ENCODE peak calls at places on chromosomes 16 and 17, in seven cellular contexts. V, N, I, O, J, F and T are unnamed samples.

GRCh38 chr16:11139624-11140375 is 116.2 kb downstream of the SOCS1 start:
- DNase-seq in V (peak; percentile 22), N (no peak), I (no peak), O (no peak), J (no peak), F (no peak), T (peak; percentile 47)

GRCh38 chr16:57045694-57046381 is 46.5 kb upstream of the CPNE2 start:
- DNase-seq in V (peak; percentile 35), N (peak; percentile 74), I (peak; percentile 23), O (peak; percentile 75), J (peak; percentile 87), F (peak; percentile 57), T (peak; percentile 11)

GRCh38 chr17:77115510-77115909 is 25.3 kb upstream of the SEC14L1 start:
- DNase-seq in V (no peak), N (no peak), I (no peak), O (peak; percentile 64), J (no peak), F (no peak), T (no peak)

GRCh38 chr17:45234641-45235040 is 13.0 kb downstream of the FMNL1 start:
- DNase-seq in V (no peak), N (no peak), I (peak; percentile 45), O (no peak), J (no peak), F (no peak), T (no peak)

GRCh38 chr17:64209356-64209941 is 53.6 kb downstream of the TEX2 start:
- DNase-seq in V (no peak), N (no peak), I (no peak), O (no peak), J (no peak), F (no peak), T (no peak)

GRCh38 chr17:45248132-45248936 is 13.6 kb downstream of the SPATA32 start:
- DNase-seq in V (peak; percentile 62), N (no peak), I (peak; percentile 83), O (no peak), J (no peak), F (peak; percentile 83), T (peak; percentile 43)

GRCh38 chr16:74740795-74741304 is 33.8 kb downstream of the FA2H start:
- DNase-seq in V (no peak), N (peak; percentile 56), I (peak; percentile 84), O (no peak), J (peak; percentile 31), F (peak; percentile 90), T (peak; percentile 83)

GRCh38 chr17:1769826-1770477 is 8.1 kb downstream of the SERPINF1 start:
- DNase-seq in V (no peak), N (no peak), I (peak; percentile 17), O (no peak), J (no peak), F (no peak), T (no peak)

GRCh38 chr17:37406635-37407455 is at the start of the genes ACACA and TADA2A:
- DNase-seq in V (peak; percentile 70), N (peak; percentile 97), I (peak; percentile 76), O (peak; percentile 86), J (peak; percentile 97), F (peak; percentile 85), T (peak; percentile 79)

GRCh38 chr17:44074911-44075285 is 4.4 kb downstream of the G6PC3 start:
- DNase-seq in V (no peak), N (no peak), I (no peak), O (no peak), J (no peak), F (no peak), T (no peak)

GRCh38 chr16:76201385-76201784 is 75.8 kb upstream of the CNTNAP4 start:
- DNase-seq in V (no peak), N (no peak), I (no peak), O (no peak), J (no peak), F (no peak), T (no peak)

GRCh38 chr17:37088459-37088858 is 139.7 kb downstream of the AATF start:
- DNase-seq in V (no peak), N (no peak), I (peak; percentile 14), O (peak; percentile 34), J (no peak), F (no peak), T (no peak)

GRCh38 chr17:10069301-10069700 is 129.1 kb downstream of the GAS7 start:
- DNase-seq in V (no peak), N (no peak), I (no peak), O (no peak), J (no peak), F (no peak), T (no peak)

GRCh38 chr17:39661044-39661406 is 4.1 kb upstream of the TCAP start:
- DNase-seq in V (no peak), N (no peak), I (no peak), O (no peak), J (no peak), F (no peak), T (no peak)

GRCh38 chr16:78096386-78096785 is 3.1 kb upstream of the WWOX start:
- DNase-seq in V (no peak), N (no peak), I (peak; percentile 55), O (no peak), J (no peak), F (no peak), T (no peak)

GRCh38 chr17:42249681-42250446 is 26.3 kb downstream of the STAT5B start:
- DNase-seq in V (no peak), N (no peak), I (no peak), O (no peak), J (no peak), F (no peak), T (no peak)

GRCh38 chr16:68344252-68344651 is 33.4 kb downstream of the PRMT7 start:
- DNase-seq in V (no peak), N (no peak), I (no peak), O (no peak), J (no peak), F (no peak), T (no peak)

GRCh38 chr16:84663433-84664101 is 15.3 kb downstream of the KLHL36 start:
- DNase-seq in V (no peak), N (no peak), I (no peak), O (no peak), J (no peak), F (no peak), T (no peak)